ENCODE peak calls at places on chromosomes 1 and 21, in nine cellular contexts. One of them, this sample, is unnamed.

GRCh38 chr1:66563094-66563800 is 29.3 kb downstream of the SGIP1 start:
- DNase-seq in endothelial cell of umbilical vein: peak
- DNase-seq in IMR-90: peak
- DNase-seq in tibial nerve: no peak
- DNase-seq in right lobe of liver: no peak
- DNase-seq in transverse colon: peak
- DNase-seq in lower leg skin: peak
- DNase-seq in heart left ventricle: peak
- DNase-seq in body of pancreas: no peak
- DNase-seq in this sample: peak

GRCh38 chr21:44353200-44353970 is at the start of gene TRPM2:
- DNase-seq in endothelial cell of umbilical vein: no peak
- DNase-seq in IMR-90: no peak
- DNase-seq in tibial nerve: no peak
- DNase-seq in right lobe of liver: peak
- DNase-seq in transverse colon: peak
- DNase-seq in lower leg skin: no peak
- DNase-seq in heart left ventricle: peak
- DNase-seq in body of pancreas: peak
- DNase-seq in this sample: no peak

GRCh38 chr1:242133351-242133750 is 134.5 kb upstream of the MAP1LC3C start:
- DNase-seq in endothelial cell of umbilical vein: no peak
- DNase-seq in IMR-90: no peak
- DNase-seq in tibial nerve: no peak
- DNase-seq in right lobe of liver: no peak
- DNase-seq in transverse colon: no peak
- DNase-seq in lower leg skin: no peak
- DNase-seq in heart left ventricle: no peak
- DNase-seq in body of pancreas: no peak
- DNase-seq in this sample: no peak

GRCh38 chr1:1899266-1899966 is 8.5 kb upstream of the GNB1 start:
- DNase-seq in endothelial cell of umbilical vein: no peak
- DNase-seq in IMR-90: no peak
- DNase-seq in tibial nerve: no peak
- DNase-seq in right lobe of liver: no peak
- DNase-seq in transverse colon: no peak
- DNase-seq in lower leg skin: no peak
- DNase-seq in heart left ventricle: no peak
- DNase-seq in body of pancreas: peak
- DNase-seq in this sample: no peak

GRCh38 chr1:178575611-178576331 is 62.9 kb downstream of the TEX35 start:
- DNase-seq in endothelial cell of umbilical vein: peak
- DNase-seq in IMR-90: peak
- DNase-seq in tibial nerve: no peak
- DNase-seq in right lobe of liver: no peak
- DNase-seq in transverse colon: no peak
- DNase-seq in lower leg skin: no peak
- DNase-seq in heart left ventricle: no peak
- DNase-seq in body of pancreas: no peak
- DNase-seq in this sample: no peak

GRCh38 chr1:910311-910880 is 13.3 kb upstream of the SAMD11 start:
- DNase-seq in endothelial cell of umbilical vein: no peak
- DNase-seq in IMR-90: no peak
- DNase-seq in tibial nerve: peak
- DNase-seq in right lobe of liver: peak
- DNase-seq in transverse colon: no peak
- DNase-seq in lower leg skin: no peak
- DNase-seq in heart left ventricle: peak
- DNase-seq in body of pancreas: peak
- DNase-seq in this sample: peak

GRCh38 chr1:2046225-2046917 is 3.8 kb upstream of the PRKCZ start:
- DNase-seq in endothelial cell of umbilical vein: peak
- DNase-seq in IMR-90: no peak
- DNase-seq in tibial nerve: no peak
- DNase-seq in right lobe of liver: peak
- DNase-seq in transverse colon: peak
- DNase-seq in lower leg skin: no peak
- DNase-seq in heart left ventricle: peak
- DNase-seq in body of pancreas: peak
- DNase-seq in this sample: no peak

GRCh38 chr1:145985502-145986439 is 10.6 kb downstream of the TXNIP start:
- DNase-seq in endothelial cell of umbilical vein: peak
- DNase-seq in IMR-90: peak
- DNase-seq in tibial nerve: no peak
- DNase-seq in right lobe of liver: peak
- DNase-seq in transverse colon: no peak
- DNase-seq in lower leg skin: no peak
- DNase-seq in heart left ventricle: peak
- DNase-seq in body of pancreas: peak
- DNase-seq in this sample: peak

GRCh38 chr1:81317191-81317590 is 483.5 kb upstream of the ADGRL2 start:
- DNase-seq in endothelial cell of umbilical vein: no peak
- DNase-seq in IMR-90: no peak
- DNase-seq in tibial nerve: no peak
- DNase-seq in right lobe of liver: no peak
- DNase-seq in transverse colon: no peak
- DNase-seq in lower leg skin: no peak
- DNase-seq in heart left ventricle: no peak
- DNase-seq in body of pancreas: no peak
- DNase-seq in this sample: no peak

GRCh38 chr1:90000934-90001676 is 6.2 kb downstream of the ZNF326 start:
- DNase-seq in endothelial cell of umbilical vein: no peak
- DNase-seq in IMR-90: no peak
- DNase-seq in tibial nerve: no peak
- DNase-seq in right lobe of liver: no peak
- DNase-seq in transverse colon: no peak
- DNase-seq in lower leg skin: no peak
- DNase-seq in heart left ventricle: no peak
- DNase-seq in body of pancreas: no peak
- DNase-seq in this sample: no peak

GRCh38 chr1:198598796-198599321 is 40.0 kb upstream of the PTPRC start:
- DNase-seq in endothelial cell of umbilical vein: no peak
- DNase-seq in IMR-90: no peak
- DNase-seq in tibial nerve: no peak
- DNase-seq in right lobe of liver: no peak
- DNase-seq in transverse colon: no peak
- DNase-seq in lower leg skin: no peak
- DNase-seq in heart left ventricle: no peak
- DNase-seq in body of pancreas: no peak
- DNase-seq in this sample: no peak
- TF ChIP-seq POLR2A in endothelial cell of umbilical vein: no peak
- TF ChIP-seq POLR2A in IMR-90: no peak
- TF ChIP-seq POLR2A in tibial nerve: no peak
- TF ChIP-seq POLR2A in right lobe of liver: no peak
- TF ChIP-seq POLR2A in transverse colon: no peak
- TF ChIP-seq POLR2A in lower leg skin: no peak
- TF ChIP-seq POLR2A in heart left ventricle: no peak
- TF ChIP-seq POLR2A in body of pancreas: no peak
- TF ChIP-seq POLR2A in this sample: no peak

GRCh38 chr21:32279377-32279680 is 480 bp upstream of the MIS18A start:
- DNase-seq in endothelial cell of umbilical vein: no peak
- DNase-seq in IMR-90: no peak
- DNase-seq in tibial nerve: no peak
- DNase-seq in right lobe of liver: no peak
- DNase-seq in transverse colon: no peak
- DNase-seq in lower leg skin: no peak
- DNase-seq in heart left ventricle: no peak
- DNase-seq in body of pancreas: no peak
- DNase-seq in this sample: no peak

GRCh38 chr21:32278068-32278467 is 781 bp downstream of the MIS18A start:
- DNase-seq in endothelial cell of umbilical vein: peak
- DNase-seq in IMR-90: no peak
- DNase-seq in tibial nerve: no peak
- DNase-seq in right lobe of liver: no peak
- DNase-seq in transverse colon: no peak
- DNase-seq in lower leg skin: peak
- DNase-seq in heart left ventricle: no peak
- DNase-seq in body of pancreas: no peak
- DNase-seq in this sample: no peak

GRCh38 chr21:32281531-32281930 is 2.7 kb upstream of the MIS18A start:
- DNase-seq in endothelial cell of umbilical vein: no peak
- DNase-seq in IMR-90: no peak
- DNase-seq in tibial nerve: no peak
- DNase-seq in right lobe of liver: no peak
- DNase-seq in transverse colon: no peak
- DNase-seq in lower leg skin: no peak
- DNase-seq in heart left ventricle: no peak
- DNase-seq in body of pancreas: no peak
- DNase-seq in this sample: no peak

GRCh38 chr21:32276671-32277070 is 2.2 kb downstream of the MIS18A start:
- DNase-seq in endothelial cell of umbilical vein: no peak
- DNase-seq in IMR-90: no peak
- DNase-seq in tibial nerve: no peak
- DNase-seq in right lobe of liver: no peak
- DNase-seq in transverse colon: no peak
- DNase-seq in lower leg skin: peak
- DNase-seq in heart left ventricle: no peak
- DNase-seq in body of pancreas: no peak
- DNase-seq in this sample: no peak

GRCh38 chr21:32278518-32279376 is at the start of gene MIS18A:
- DNase-seq in endothelial cell of umbilical vein: peak
- DNase-seq in IMR-90: peak
- DNase-seq in tibial nerve: peak
- DNase-seq in right lobe of liver: peak
- DNase-seq in transverse colon: peak
- DNase-seq in lower leg skin: peak
- DNase-seq in heart left ventricle: peak
- DNase-seq in body of pancreas: peak
- DNase-seq in this sample: peak
- TF ChIP-seq POLR2A in endothelial cell of umbilical vein: peak
- TF ChIP-seq POLR2A in IMR-90: peak
- TF ChIP-seq POLR2A in tibial nerve: no peak
- TF ChIP-seq POLR2A in right lobe of liver: peak
- TF ChIP-seq POLR2A in transverse colon: peak
- TF ChIP-seq POLR2A in lower leg skin: no peak
- TF ChIP-seq POLR2A in heart left ventricle: peak
- TF ChIP-seq POLR2A in body of pancreas: peak
- TF ChIP-seq POLR2A in this sample: peak

GRCh38 chr1:150981177-150981804 is 801 bp upstream of the ANXA9 start:
- DNase-seq in endothelial cell of umbilical vein: no peak
- DNase-seq in IMR-90: no peak
- DNase-seq in tibial nerve: no peak
- DNase-seq in right lobe of liver: peak
- DNase-seq in transverse colon: peak
- DNase-seq in lower leg skin: no peak
- DNase-seq in heart left ventricle: no peak
- DNase-seq in body of pancreas: peak
- DNase-seq in this sample: no peak
- TF ChIP-seq POLR2A in endothelial cell of umbilical vein: no peak
- TF ChIP-seq POLR2A in IMR-90: no peak
- TF ChIP-seq POLR2A in tibial nerve: no peak
- TF ChIP-seq POLR2A in right lobe of liver: no peak
- TF ChIP-seq POLR2A in transverse colon: no peak
- TF ChIP-seq POLR2A in lower leg skin: no peak
- TF ChIP-seq POLR2A in heart left ventricle: no peak
- TF ChIP-seq POLR2A in body of pancreas: no peak
- TF ChIP-seq POLR2A in this sample: no peak

GRCh38 chr1:203630697-203631096 is 4.1 kb downstream of the ATP2B4 start:
- DNase-seq in endothelial cell of umbilical vein: peak
- DNase-seq in IMR-90: no peak
- DNase-seq in tibial nerve: no peak
- DNase-seq in right lobe of liver: no peak
- DNase-seq in transverse colon: no peak
- DNase-seq in lower leg skin: no peak
- DNase-seq in heart left ventricle: peak
- DNase-seq in body of pancreas: no peak
- DNase-seq in this sample: peak

GRCh38 chr1:203631349-203631748 is 4.7 kb downstream of the ATP2B4 start:
- DNase-seq in endothelial cell of umbilical vein: no peak
- DNase-seq in IMR-90: no peak
- DNase-seq in tibial nerve: no peak
- DNase-seq in right lobe of liver: no peak
- DNase-seq in transverse colon: no peak
- DNase-seq in lower leg skin: no peak
- DNase-seq in heart left ventricle: no peak
- DNase-seq in body of pancreas: no peak
- DNase-seq in this sample: no peak

GRCh38 chr1:203628185-203628996 is 1.8 kb downstream of the ATP2B4 start:
- DNase-seq in endothelial cell of umbilical vein: peak
- DNase-seq in IMR-90: peak
- DNase-seq in tibial nerve: no peak
- DNase-seq in right lobe of liver: peak
- DNase-seq in transverse colon: peak
- DNase-seq in lower leg skin: no peak
- DNase-seq in heart left ventricle: no peak
- DNase-seq in body of pancreas: peak
- DNase-seq in this sample: peak

GRCh38 chr1:203628997-203629508 is 2.4 kb downstream of the ATP2B4 start:
- DNase-seq in endothelial cell of umbilical vein: peak
- DNase-seq in IMR-90: no peak
- DNase-seq in tibial nerve: no peak
- DNase-seq in right lobe of liver: no peak
- DNase-seq in transverse colon: no peak
- DNase-seq in lower leg skin: no peak
- DNase-seq in heart left ventricle: no peak
- DNase-seq in body of pancreas: peak
- DNase-seq in this sample: no peak

GRCh38 chr1:203629509-203630082 is 3.0 kb downstream of the ATP2B4 start:
- DNase-seq in endothelial cell of umbilical vein: peak
- DNase-seq in IMR-90: peak
- DNase-seq in tibial nerve: peak
- DNase-seq in right lobe of liver: peak
- DNase-seq in transverse colon: peak
- DNase-seq in lower leg skin: peak
- DNase-seq in heart left ventricle: peak
- DNase-seq in body of pancreas: peak
- DNase-seq in this sample: peak
- TF ChIP-seq POLR2A in endothelial cell of umbilical vein: no peak
- TF ChIP-seq POLR2A in IMR-90: peak
- TF ChIP-seq POLR2A in tibial nerve: no peak
- TF ChIP-seq POLR2A in right lobe of liver: no peak
- TF ChIP-seq POLR2A in transverse colon: peak
- TF ChIP-seq POLR2A in lower leg skin: no peak
- TF ChIP-seq POLR2A in heart left ventricle: peak
- TF ChIP-seq POLR2A in body of pancreas: peak
- TF ChIP-seq POLR2A in this sample: peak

GRCh38 chr1:184326278-184326677 is 60.6 kb upstream of the C1orf21 start:
- DNase-seq in endothelial cell of umbilical vein: no peak
- DNase-seq in IMR-90: no peak
- DNase-seq in tibial nerve: no peak
- DNase-seq in right lobe of liver: no peak
- DNase-seq in transverse colon: peak
- DNase-seq in lower leg skin: no peak
- DNase-seq in heart left ventricle: no peak
- DNase-seq in body of pancreas: no peak
- DNase-seq in this sample: no peak

GRCh38 chr1:184324972-184325371 is 61.9 kb upstream of the C1orf21 start:
- DNase-seq in endothelial cell of umbilical vein: no peak
- DNase-seq in IMR-90: no peak
- DNase-seq in tibial nerve: no peak
- DNase-seq in right lobe of liver: no peak
- DNase-seq in transverse colon: no peak
- DNase-seq in lower leg skin: no peak
- DNase-seq in heart left ventricle: no peak
- DNase-seq in body of pancreas: no peak
- DNase-seq in this sample: no peak

GRCh38 chr1:184322253-184322652 is 64.6 kb upstream of the C1orf21 start:
- DNase-seq in endothelial cell of umbilical vein: no peak
- DNase-seq in IMR-90: no peak
- DNase-seq in tibial nerve: no peak
- DNase-seq in right lobe of liver: no peak
- DNase-seq in transverse colon: no peak
- DNase-seq in lower leg skin: no peak
- DNase-seq in heart left ventricle: no peak
- DNase-seq in body of pancreas: no peak
- DNase-seq in this sample: no peak
- TF ChIP-seq POLR2A in endothelial cell of umbilical vein: no peak
- TF ChIP-seq POLR2A in IMR-90: no peak
- TF ChIP-seq POLR2A in tibial nerve: no peak
- TF ChIP-seq POLR2A in right lobe of liver: no peak
- TF ChIP-seq POLR2A in transverse colon: no peak
- TF ChIP-seq POLR2A in lower leg skin: no peak
- TF ChIP-seq POLR2A in heart left ventricle: no peak
- TF ChIP-seq POLR2A in body of pancreas: no peak
- TF ChIP-seq POLR2A in this sample: no peak

GRCh38 chr1:207329469-207329868 is 8.0 kb downstream of the CD55 start:
- DNase-seq in endothelial cell of umbilical vein: no peak
- DNase-seq in IMR-90: no peak
- DNase-seq in tibial nerve: no peak
- DNase-seq in right lobe of liver: no peak
- DNase-seq in transverse colon: no peak
- DNase-seq in lower leg skin: no peak
- DNase-seq in heart left ventricle: no peak
- DNase-seq in body of pancreas: no peak
- DNase-seq in this sample: no peak
- TF ChIP-seq POLR2A in endothelial cell of umbilical vein: no peak
- TF ChIP-seq POLR2A in IMR-90: no peak
- TF ChIP-seq POLR2A in tibial nerve: no peak
- TF ChIP-seq POLR2A in right lobe of liver: no peak
- TF ChIP-seq POLR2A in transverse colon: no peak
- TF ChIP-seq POLR2A in lower leg skin: no peak
- TF ChIP-seq POLR2A in heart left ventricle: no peak
- TF ChIP-seq POLR2A in body of pancreas: no peak
- TF ChIP-seq POLR2A in this sample: no peak

This sample was measured in sigmoid colon.